ENCODE peak calls at places on chromosomes 1 and 21, in ten cellular contexts. One of them, this sample, is unnamed.

GRCh38 chr1:61081135-61081636 is 1.2 kb upstream of the NFIA start:
- DNase-seq in CD4-positive, CD25-positive, alpha-beta regulatory T cell: no peak
- DNase-seq in SW480: no peak
- DNase-seq in stimulated activated CD8-positive, alpha-beta memory T cell treated with anti-CD3 and anti-CD28 coated beads, Interleukin-15, amount 100 ng/mL, for 48 hours: no peak
- DNase-seq in cardiac fibroblast: no peak
- DNase-seq in ELF-1: no peak
- DNase-seq in AG04449: no peak
- DNase-seq in HEK293T: no peak
- DNase-seq in brain microvascular endothelial cell: no peak
- DNase-seq in NCI-H1092 treated with DMSO at 0.1 percent for 48 hours: no peak
- DNase-seq in this sample: no peak

GRCh38 chr1:113872219-113872934 is 865 bp upstream of the PTPN22 start:
- DNase-seq in cardiac fibroblast: peak; percentile 52
- DNase-seq in NCI-H1092 treated with DMSO at 0.1 percent for 48 hours: no peak
- DNase-seq in brain microvascular endothelial cell: no peak
- DNase-seq in SW480: no peak
- DNase-seq in ELF-1: no peak
- DNase-seq in CD4-positive, CD25-positive, alpha-beta regulatory T cell: no peak
- DNase-seq in HEK293T: no peak
- DNase-seq in stimulated activated CD8-positive, alpha-beta memory T cell treated with anti-CD3 and anti-CD28 coated beads, Interleukin-15, amount 100 ng/mL, for 48 hours: no peak
- DNase-seq in AG04449: no peak
- DNase-seq in this sample: no peak

GRCh38 chr1:109183339-109183738 is 30.4 kb upstream of the SARS1 start:
- DNase-seq in ELF-1: no peak
- DNase-seq in brain microvascular endothelial cell: no peak
- DNase-seq in NCI-H1092 treated with DMSO at 0.1 percent for 48 hours: no peak
- DNase-seq in cardiac fibroblast: no peak
- DNase-seq in SW480: no peak
- DNase-seq in CD4-positive, CD25-positive, alpha-beta regulatory T cell: no peak
- DNase-seq in stimulated activated CD8-positive, alpha-beta memory T cell treated with anti-CD3 and anti-CD28 coated beads, Interleukin-15, amount 100 ng/mL, for 48 hours: no peak
- DNase-seq in HEK293T: no peak
- DNase-seq in AG04449: no peak
- DNase-seq in this sample: no peak

GRCh38 chr1:204286841-204287387 is 72.8 kb downstream of the PLEKHA6 start:
- DNase-seq in AG04449: no peak
- DNase-seq in SW480: peak; percentile 24
- DNase-seq in brain microvascular endothelial cell: no peak
- DNase-seq in cardiac fibroblast: no peak
- DNase-seq in stimulated activated CD8-positive, alpha-beta memory T cell treated with anti-CD3 and anti-CD28 coated beads, Interleukin-15, amount 100 ng/mL, for 48 hours: no peak
- DNase-seq in CD4-positive, CD25-positive, alpha-beta regulatory T cell: no peak
- DNase-seq in ELF-1: no peak
- DNase-seq in NCI-H1092 treated with DMSO at 0.1 percent for 48 hours: peak; percentile 75
- DNase-seq in HEK293T: no peak
- DNase-seq in this sample: no peak

GRCh38 chr21:35850029-35850428 is 210.3 kb downstream of the SETD4 start:
- DNase-seq in brain microvascular endothelial cell: peak; percentile 29
- DNase-seq in AG04449: peak; percentile 38
- DNase-seq in CD4-positive, CD25-positive, alpha-beta regulatory T cell: no peak
- DNase-seq in SW480: no peak
- DNase-seq in cardiac fibroblast: peak; percentile 59
- DNase-seq in ELF-1: no peak
- DNase-seq in HEK293T: no peak
- DNase-seq in NCI-H1092 treated with DMSO at 0.1 percent for 48 hours: no peak
- DNase-seq in stimulated activated CD8-positive, alpha-beta memory T cell treated with anti-CD3 and anti-CD28 coated beads, Interleukin-15, amount 100 ng/mL, for 48 hours: no peak
- DNase-seq in this sample: no peak

GRCh38 chr21:37263827-37264226 is 3.3 kb downstream of the VPS26C start:
- DNase-seq in AG04449: no peak
- DNase-seq in cardiac fibroblast: no peak
- DNase-seq in CD4-positive, CD25-positive, alpha-beta regulatory T cell: no peak
- DNase-seq in ELF-1: no peak
- DNase-seq in stimulated activated CD8-positive, alpha-beta memory T cell treated with anti-CD3 and anti-CD28 coated beads, Interleukin-15, amount 100 ng/mL, for 48 hours: no peak
- DNase-seq in SW480: no peak
- DNase-seq in brain microvascular endothelial cell: peak; percentile 5
- DNase-seq in HEK293T: no peak
- DNase-seq in NCI-H1092 treated with DMSO at 0.1 percent for 48 hours: no peak
- DNase-seq in this sample: no peak

GRCh38 chr1:54805466-54805865 is 4.3 kb upstream of the TTC22 start:
- DNase-seq in CD4-positive, CD25-positive, alpha-beta regulatory T cell: no peak
- DNase-seq in AG04449: no peak
- DNase-seq in cardiac fibroblast: no peak
- DNase-seq in brain microvascular endothelial cell: no peak
- DNase-seq in SW480: no peak
- DNase-seq in stimulated activated CD8-positive, alpha-beta memory T cell treated with anti-CD3 and anti-CD28 coated beads, Interleukin-15, amount 100 ng/mL, for 48 hours: no peak
- DNase-seq in NCI-H1092 treated with DMSO at 0.1 percent for 48 hours: no peak
- DNase-seq in HEK293T: no peak
- DNase-seq in ELF-1: no peak
- DNase-seq in this sample: no peak

GRCh38 chr1:47785561-47786271 is 211.5 kb downstream of the TRABD2B start:
- DNase-seq in NCI-H1092 treated with DMSO at 0.1 percent for 48 hours: no peak
- DNase-seq in brain microvascular endothelial cell: no peak
- DNase-seq in cardiac fibroblast: no peak
- DNase-seq in ELF-1: peak; percentile 64
- DNase-seq in CD4-positive, CD25-positive, alpha-beta regulatory T cell: no peak
- DNase-seq in HEK293T: peak; percentile 34
- DNase-seq in stimulated activated CD8-positive, alpha-beta memory T cell treated with anti-CD3 and anti-CD28 coated beads, Interleukin-15, amount 100 ng/mL, for 48 hours: no peak
- DNase-seq in SW480: peak; percentile 16
- DNase-seq in AG04449: no peak
- DNase-seq in this sample: peak; percentile 41

GRCh38 chr1:173024543-173024942 is 26.2 kb downstream of the TNFSF18 start:
- DNase-seq in brain microvascular endothelial cell: no peak
- DNase-seq in cardiac fibroblast: no peak
- DNase-seq in AG04449: no peak
- DNase-seq in CD4-positive, CD25-positive, alpha-beta regulatory T cell: no peak
- DNase-seq in ELF-1: no peak
- DNase-seq in NCI-H1092 treated with DMSO at 0.1 percent for 48 hours: no peak
- DNase-seq in stimulated activated CD8-positive, alpha-beta memory T cell treated with anti-CD3 and anti-CD28 coated beads, Interleukin-15, amount 100 ng/mL, for 48 hours: no peak
- DNase-seq in HEK293T: no peak
- DNase-seq in SW480: no peak
- DNase-seq in this sample: peak; percentile 62

GRCh38 chr1:52098139-52098871 is 42.2 kb downstream of the BTF3L4 start:
- DNase-seq in SW480: no peak
- DNase-seq in AG04449: no peak
- DNase-seq in brain microvascular endothelial cell: no peak
- DNase-seq in stimulated activated CD8-positive, alpha-beta memory T cell treated with anti-CD3 and anti-CD28 coated beads, Interleukin-15, amount 100 ng/mL, for 48 hours: no peak
- DNase-seq in HEK293T: no peak
- DNase-seq in ELF-1: peak; percentile 46
- DNase-seq in CD4-positive, CD25-positive, alpha-beta regulatory T cell: no peak
- DNase-seq in NCI-H1092 treated with DMSO at 0.1 percent for 48 hours: no peak
- DNase-seq in cardiac fibroblast: no peak
- DNase-seq in this sample: peak; percentile 88

GRCh38 chr1:56456426-56457101 is 122.8 kb downstream of the PLPP3 start:
- DNase-seq in HEK293T: no peak
- DNase-seq in cardiac fibroblast: peak; percentile 60
- DNase-seq in CD4-positive, CD25-positive, alpha-beta regulatory T cell: no peak
- DNase-seq in brain microvascular endothelial cell: peak; percentile 58
- DNase-seq in ELF-1: no peak
- DNase-seq in AG04449: no peak
- DNase-seq in stimulated activated CD8-positive, alpha-beta memory T cell treated with anti-CD3 and anti-CD28 coated beads, Interleukin-15, amount 100 ng/mL, for 48 hours: no peak
- DNase-seq in SW480: peak; percentile 61
- DNase-seq in NCI-H1092 treated with DMSO at 0.1 percent for 48 hours: no peak
- DNase-seq in this sample: peak; percentile 67

GRCh38 chr1:32291145-32291707 is 657 bp upstream of the HDAC1 start:
- DNase-seq in CD4-positive, CD25-positive, alpha-beta regulatory T cell: no peak
- DNase-seq in NCI-H1092 treated with DMSO at 0.1 percent for 48 hours: no peak
- DNase-seq in cardiac fibroblast: peak; percentile 29
- DNase-seq in HEK293T: no peak
- DNase-seq in AG04449: no peak
- DNase-seq in brain microvascular endothelial cell: no peak
- DNase-seq in ELF-1: peak; percentile 15
- DNase-seq in stimulated activated CD8-positive, alpha-beta memory T cell treated with anti-CD3 and anti-CD28 coated beads, Interleukin-15, amount 100 ng/mL, for 48 hours: no peak
- DNase-seq in SW480: peak; percentile 45
- DNase-seq in this sample: peak; percentile 30

GRCh38 chr1:179926494-179927205 is 28.0 kb upstream of the CEP350 start:
- DNase-seq in stimulated activated CD8-positive, alpha-beta memory T cell treated with anti-CD3 and anti-CD28 coated beads, Interleukin-15, amount 100 ng/mL, for 48 hours: no peak
- DNase-seq in AG04449: peak; percentile 59
- DNase-seq in SW480: peak; percentile 17
- DNase-seq in NCI-H1092 treated with DMSO at 0.1 percent for 48 hours: no peak
- DNase-seq in brain microvascular endothelial cell: peak; percentile 3
- DNase-seq in HEK293T: no peak
- DNase-seq in ELF-1: no peak
- DNase-seq in cardiac fibroblast: peak; percentile 67
- DNase-seq in CD4-positive, CD25-positive, alpha-beta regulatory T cell: no peak
- DNase-seq in this sample: no peak

GRCh38 chr1:197725044-197725443 is 50.2 kb downstream of the DENND1B start:
- DNase-seq in stimulated activated CD8-positive, alpha-beta memory T cell treated with anti-CD3 and anti-CD28 coated beads, Interleukin-15, amount 100 ng/mL, for 48 hours: no peak
- DNase-seq in cardiac fibroblast: peak; percentile 29
- DNase-seq in NCI-H1092 treated with DMSO at 0.1 percent for 48 hours: no peak
- DNase-seq in brain microvascular endothelial cell: no peak
- DNase-seq in HEK293T: no peak
- DNase-seq in AG04449: no peak
- DNase-seq in ELF-1: no peak
- DNase-seq in CD4-positive, CD25-positive, alpha-beta regulatory T cell: no peak
- DNase-seq in SW480: peak; percentile 13
- DNase-seq in this sample: peak; percentile 9

GRCh38 chr1:216843426-216843825 is 120.2 kb upstream of the ESRRG start:
- DNase-seq in brain microvascular endothelial cell: no peak
- DNase-seq in AG04449: no peak
- DNase-seq in ELF-1: no peak
- DNase-seq in cardiac fibroblast: no peak
- DNase-seq in NCI-H1092 treated with DMSO at 0.1 percent for 48 hours: no peak
- DNase-seq in SW480: no peak
- DNase-seq in stimulated activated CD8-positive, alpha-beta memory T cell treated with anti-CD3 and anti-CD28 coated beads, Interleukin-15, amount 100 ng/mL, for 48 hours: no peak
- DNase-seq in CD4-positive, CD25-positive, alpha-beta regulatory T cell: no peak
- DNase-seq in HEK293T: no peak
- DNase-seq in this sample: no peak

GRCh38 chr1:30476911-30477459 is 246.4 kb downstream of the MATN1 start:
- DNase-seq in NCI-H1092 treated with DMSO at 0.1 percent for 48 hours: no peak
- DNase-seq in cardiac fibroblast: no peak
- DNase-seq in ELF-1: no peak
- DNase-seq in SW480: no peak
- DNase-seq in AG04449: no peak
- DNase-seq in CD4-positive, CD25-positive, alpha-beta regulatory T cell: no peak
- DNase-seq in brain microvascular endothelial cell: no peak
- DNase-seq in HEK293T: no peak
- DNase-seq in stimulated activated CD8-positive, alpha-beta memory T cell treated with anti-CD3 and anti-CD28 coated beads, Interleukin-15, amount 100 ng/mL, for 48 hours: no peak
- DNase-seq in this sample: no peak

GRCh38 chr1:36068866-36069265 is 15.0 kb upstream of the TEKT2 start:
- DNase-seq in cardiac fibroblast: no peak
- DNase-seq in brain microvascular endothelial cell: no peak
- DNase-seq in CD4-positive, CD25-positive, alpha-beta regulatory T cell: no peak
- DNase-seq in stimulated activated CD8-positive, alpha-beta memory T cell treated with anti-CD3 and anti-CD28 coated beads, Interleukin-15, amount 100 ng/mL, for 48 hours: no peak
- DNase-seq in SW480: no peak
- DNase-seq in AG04449: no peak
- DNase-seq in HEK293T: no peak
- DNase-seq in NCI-H1092 treated with DMSO at 0.1 percent for 48 hours: no peak
- DNase-seq in ELF-1: peak; percentile 62
- DNase-seq in this sample: no peak

GRCh38 chr1:109250454-109251276 is 1.3 kb downstream of the CELSR2 start:
- DNase-seq in cardiac fibroblast: no peak
- DNase-seq in brain microvascular endothelial cell: no peak
- DNase-seq in HEK293T: no peak
- DNase-seq in AG04449: no peak
- DNase-seq in NCI-H1092 treated with DMSO at 0.1 percent for 48 hours: no peak
- DNase-seq in CD4-positive, CD25-positive, alpha-beta regulatory T cell: no peak
- DNase-seq in ELF-1: no peak
- DNase-seq in SW480: no peak
- DNase-seq in stimulated activated CD8-positive, alpha-beta memory T cell treated with anti-CD3 and anti-CD28 coated beads, Interleukin-15, amount 100 ng/mL, for 48 hours: no peak
- DNase-seq in this sample: no peak

GRCh38 chr21:42062543-42063022 is 8.5 kb upstream of the UMODL1 start:
- DNase-seq in SW480: peak; percentile 83
- DNase-seq in AG04449: no peak
- DNase-seq in NCI-H1092 treated with DMSO at 0.1 percent for 48 hours: peak; percentile 68
- DNase-seq in HEK293T: no peak
- DNase-seq in stimulated activated CD8-positive, alpha-beta memory T cell treated with anti-CD3 and anti-CD28 coated beads, Interleukin-15, amount 100 ng/mL, for 48 hours: peak; percentile 55
- DNase-seq in cardiac fibroblast: no peak
- DNase-seq in ELF-1: no peak
- DNase-seq in CD4-positive, CD25-positive, alpha-beta regulatory T cell: peak; percentile 87
- DNase-seq in brain microvascular endothelial cell: no peak
- DNase-seq in this sample: no peak

GRCh38 chr1:160830321-160831153 is 32.1 kb downstream of the CD244 start:
- DNase-seq in AG04449: no peak
- DNase-seq in ELF-1: peak; percentile 92
- DNase-seq in stimulated activated CD8-positive, alpha-beta memory T cell treated with anti-CD3 and anti-CD28 coated beads, Interleukin-15, amount 100 ng/mL, for 48 hours: peak; percentile 43
- DNase-seq in brain microvascular endothelial cell: peak; percentile 22
- DNase-seq in CD4-positive, CD25-positive, alpha-beta regulatory T cell: peak; percentile 56
- DNase-seq in HEK293T: peak; percentile 71
- DNase-seq in NCI-H1092 treated with DMSO at 0.1 percent for 48 hours: peak; percentile 1
- DNase-seq in cardiac fibroblast: peak; percentile 39
- DNase-seq in SW480: peak; percentile 58
- DNase-seq in this sample: peak; percentile 40

GRCh38 chr1:96418969-96419368 is 302.6 kb upstream of the PTBP2 start:
- DNase-seq in ELF-1: no peak
- DNase-seq in AG04449: no peak
- DNase-seq in SW480: no peak
- DNase-seq in CD4-positive, CD25-positive, alpha-beta regulatory T cell: no peak
- DNase-seq in NCI-H1092 treated with DMSO at 0.1 percent for 48 hours: no peak
- DNase-seq in cardiac fibroblast: no peak
- DNase-seq in stimulated activated CD8-positive, alpha-beta memory T cell treated with anti-CD3 and anti-CD28 coated beads, Interleukin-15, amount 100 ng/mL, for 48 hours: no peak
- DNase-seq in HEK293T: no peak
- DNase-seq in brain microvascular endothelial cell: no peak
- DNase-seq in this sample: no peak

GRCh38 chr1:228139931-228140723 is at the start of gene GUK1:
- DNase-seq in SW480: peak; percentile 99
- DNase-seq in CD4-positive, CD25-positive, alpha-beta regulatory T cell: peak; percentile 100
- DNase-seq in HEK293T: peak; percentile 100
- DNase-seq in cardiac fibroblast: peak; percentile 100
- DNase-seq in NCI-H1092 treated with DMSO at 0.1 percent for 48 hours: peak; percentile 99
- DNase-seq in ELF-1: peak; percentile 100
- DNase-seq in AG04449: peak; percentile 96
- DNase-seq in stimulated activated CD8-positive, alpha-beta memory T cell treated with anti-CD3 and anti-CD28 coated beads, Interleukin-15, amount 100 ng/mL, for 48 hours: peak; percentile 100
- DNase-seq in brain microvascular endothelial cell: peak; percentile 100
- DNase-seq in this sample: peak; percentile 96

GRCh38 chr1:204431310-204432184 is 19.9 kb upstream of the PPP1R15B start:
- DNase-seq in HEK293T: peak; percentile 87
- DNase-seq in SW480: peak; percentile 51
- DNase-seq in brain microvascular endothelial cell: peak; percentile 77
- DNase-seq in AG04449: peak; percentile 46
- DNase-seq in CD4-positive, CD25-positive, alpha-beta regulatory T cell: peak; percentile 61
- DNase-seq in NCI-H1092 treated with DMSO at 0.1 percent for 48 hours: peak; percentile 65
- DNase-seq in stimulated activated CD8-positive, alpha-beta memory T cell treated with anti-CD3 and anti-CD28 coated beads, Interleukin-15, amount 100 ng/mL, for 48 hours: peak; percentile 61
- DNase-seq in ELF-1: peak; percentile 85
- DNase-seq in cardiac fibroblast: peak; percentile 90
- DNase-seq in this sample: peak; percentile 52

GRCh38 chr1:229456016-229456415 is 22.1 kb upstream of the ACTA1 start:
- DNase-seq in stimulated activated CD8-positive, alpha-beta memory T cell treated with anti-CD3 and anti-CD28 coated beads, Interleukin-15, amount 100 ng/mL, for 48 hours: no peak
- DNase-seq in AG04449: no peak
- DNase-seq in NCI-H1092 treated with DMSO at 0.1 percent for 48 hours: no peak
- DNase-seq in cardiac fibroblast: no peak
- DNase-seq in CD4-positive, CD25-positive, alpha-beta regulatory T cell: no peak
- DNase-seq in ELF-1: no peak
- DNase-seq in brain microvascular endothelial cell: no peak
- DNase-seq in HEK293T: no peak
- DNase-seq in SW480: peak; percentile 13
- DNase-seq in this sample: no peak

GRCh38 chr21:41507521-41508414 is at the start of gene TMPRSS2:
- DNase-seq in AG04449: no peak
- DNase-seq in cardiac fibroblast: no peak
- DNase-seq in stimulated activated CD8-positive, alpha-beta memory T cell treated with anti-CD3 and anti-CD28 coated beads, Interleukin-15, amount 100 ng/mL, for 48 hours: no peak
- DNase-seq in CD4-positive, CD25-positive, alpha-beta regulatory T cell: no peak
- DNase-seq in ELF-1: peak; percentile 62
- DNase-seq in HEK293T: no peak
- DNase-seq in brain microvascular endothelial cell: no peak
- DNase-seq in SW480: peak; percentile 68
- DNase-seq in NCI-H1092 treated with DMSO at 0.1 percent for 48 hours: no peak
- DNase-seq in this sample: no peak

GRCh38 chr1:1063945-1064831 is 9.9 kb downstream of the RNF223 start:
- DNase-seq in AG04449: peak; percentile 29
- DNase-seq in stimulated activated CD8-positive, alpha-beta memory T cell treated with anti-CD3 and anti-CD28 coated beads, Interleukin-15, amount 100 ng/mL, for 48 hours: peak; percentile 96
- DNase-seq in brain microvascular endothelial cell: peak; percentile 87
- DNase-seq in ELF-1: peak; percentile 81
- DNase-seq in CD4-positive, CD25-positive, alpha-beta regulatory T cell: peak; percentile 76
- DNase-seq in cardiac fibroblast: peak; percentile 81
- DNase-seq in NCI-H1092 treated with DMSO at 0.1 percent for 48 hours: no peak
- DNase-seq in HEK293T: peak; percentile 73
- DNase-seq in SW480: peak; percentile 91
- DNase-seq in this sample: peak; percentile 58

GRCh38 chr1:79777481-79778219 is 771.1 kb upstream of the ADGRL4 start:
- DNase-seq in SW480: no peak
- DNase-seq in CD4-positive, CD25-positive, alpha-beta regulatory T cell: no peak
- DNase-seq in brain microvascular endothelial cell: no peak
- DNase-seq in HEK293T: no peak
- DNase-seq in ELF-1: no peak
- DNase-seq in stimulated activated CD8-positive, alpha-beta memory T cell treated with anti-CD3 and anti-CD28 coated beads, Interleukin-15, amount 100 ng/mL, for 48 hours: no peak
- DNase-seq in AG04449: no peak
- DNase-seq in cardiac fibroblast: no peak
- DNase-seq in NCI-H1092 treated with DMSO at 0.1 percent for 48 hours: no peak
- DNase-seq in this sample: no peak

GRCh38 chr1:224168859-224169380 is 14.1 kb upstream of the DEGS1 start:
- DNase-seq in cardiac fibroblast: peak; percentile 90
- DNase-seq in NCI-H1092 treated with DMSO at 0.1 percent for 48 hours: no peak
- DNase-seq in HEK293T: no peak
- DNase-seq in SW480: no peak
- DNase-seq in ELF-1: no peak
- DNase-seq in CD4-positive, CD25-positive, alpha-beta regulatory T cell: no peak
- DNase-seq in stimulated activated CD8-positive, alpha-beta memory T cell treated with anti-CD3 and anti-CD28 coated beads, Interleukin-15, amount 100 ng/mL, for 48 hours: no peak
- DNase-seq in AG04449: no peak
- DNase-seq in brain microvascular endothelial cell: peak; percentile 91
- DNase-seq in this sample: peak; percentile 46

This sample was measured in HepG2.